ENCODE peak calls at places on chromosomes 7 and 10, in eight cellular contexts. A is lung, T is psoas muscle, J is right lobe of liver, Y is right cardiac atrium, Z is HCT116, L is spleen, H is ovary. V is an unnamed sample.

GRCh38 chr7:111517441-111518037 is 44.8 kb downstream of the IMMP2L start:
- DNase-seq in A (no peak), T (no peak), J (no peak), Y (no peak), Z (no peak), L (no peak), H (no peak), V (no peak)

GRCh38 chr7:133794490-133794889 is 332.6 kb upstream of the LRGUK start:
- DNase-seq in A (no peak), T (no peak), J (no peak), Y (no peak), Z (no peak), L (no peak), H (no peak), V (no peak)

GRCh38 chr10:76523215-76523614 is 1091.8 kb downstream of the LRMDA start:
- DNase-seq in A (peak), T (no peak), J (no peak), Y (peak), Z (no peak), L (peak), H (peak), V (no peak)

GRCh38 chr10:17200035-17200884 is 1.2 kb downstream of the TRDMT1 start:
- DNase-seq in A (no peak), T (no peak), J (no peak), Y (no peak), Z (no peak), L (no peak), H (no peak), V (no peak)

GRCh38 chr7:151248191-151249033 is at the start of gene SMARCD3:
- DNase-seq in A (peak), T (peak), J (peak), Y (peak), Z (no peak), L (peak), H (peak), V (peak)

GRCh38 chr10:5890519-5890878 is 456 bp downstream of the FBH1 start:
- DNase-seq in A (peak), T (peak), J (no peak), Y (peak), Z (no peak), L (no peak), H (no peak), V (peak)

GRCh38 chr7:30057741-30058140 is 29.5 kb downstream of the PLEKHA8 start:
- DNase-seq in A (no peak), T (no peak), J (no peak), Y (no peak), Z (no peak), L (no peak), H (no peak), V (no peak)

GRCh38 chr10:114481055-114481454 is 76.8 kb upstream of the AFAP1L2 start:
- DNase-seq in A (no peak), T (no peak), J (no peak), Y (no peak), Z (no peak), L (no peak), H (no peak), V (no peak)

GRCh38 chr7:43758029-43758860 is at the start of gene BLVRA:
- DNase-seq in A (peak), T (peak), J (peak), Y (peak), Z (no peak), L (peak), H (peak), V (peak)

GRCh38 chr10:42953684-42954674 is 122.9 kb upstream of the RET start:
- DNase-seq in A (peak), T (no peak), J (no peak), Y (no peak), Z (no peak), L (peak), H (no peak), V (peak)

GRCh38 chr10:114576716-114577115 is 81.4 kb downstream of the ABLIM1 start:
- DNase-seq in A (no peak), T (no peak), J (no peak), Y (no peak), Z (no peak), L (no peak), H (no peak), V (no peak)

GRCh38 chr7:84073476-84073875 is 121.1 kb downstream of the SEMA3A start:
- DNase-seq in A (no peak), T (no peak), J (no peak), Y (no peak), Z (no peak), L (no peak), H (no peak), V (no peak)

GRCh38 chr7:84081973-84082522 is 112.5 kb downstream of the SEMA3A start:
- DNase-seq in A (no peak), T (no peak), J (no peak), Y (no peak), Z (no peak), L (no peak), H (no peak), V (no peak)

GRCh38 chr7:84076219-84076618 is 118.4 kb downstream of the SEMA3A start:
- DNase-seq in A (no peak), T (no peak), J (no peak), Y (no peak), Z (no peak), L (no peak), H (no peak), V (no peak)

GRCh38 chr7:84083846-84084245 is 110.7 kb downstream of the SEMA3A start:
- DNase-seq in A (no peak), T (no peak), J (no peak), Y (no peak), Z (no peak), L (no peak), H (no peak), V (no peak)

DNA sequence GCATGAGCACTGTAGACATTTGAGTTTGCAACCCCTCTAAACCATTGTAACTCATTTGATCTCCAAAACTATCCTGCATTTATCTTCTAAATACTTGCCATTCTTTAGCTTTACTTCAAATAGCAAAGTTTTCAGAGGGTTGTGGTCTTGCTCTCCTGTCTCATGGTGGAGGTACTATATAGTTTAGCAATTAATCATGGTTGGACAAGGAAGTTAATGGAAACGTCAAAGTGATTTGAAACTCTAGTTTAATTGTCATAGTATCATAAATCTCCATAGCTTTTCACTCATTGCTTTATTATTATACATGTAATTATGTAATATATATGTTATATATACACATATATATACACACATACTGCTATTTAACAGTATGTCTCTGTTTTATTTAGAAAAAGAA is 116.2 kb downstream of the SEMA3A start:
- DNase-seq in A (no peak), T (no peak), J (no peak), Y (no peak), Z (no peak), L (no peak), H (no peak), V (no peak)
- H3K27ac ChIP-seq in A (no peak), T (no peak), J (no peak), Y (no peak), Z (no peak), L (no peak), H (no peak), V (no peak)

GRCh38 chr10:87546221-87546620 is 41.5 kb downstream of the MINPP1 start:
- DNase-seq in A (peak), T (no peak), J (no peak), Y (no peak), Z (no peak), L (no peak), H (no peak), V (no peak)
- H3K27ac ChIP-seq in A (no peak), T (no peak), J (no peak), Y (no peak), Z (no peak), L (peak), H (no peak), V (peak)

GRCh38 chr7:27103489-27104226 is 1.2 kb upstream of the HOXA2 start:
- DNase-seq in A (no peak), T (no peak), J (no peak), Y (no peak), Z (no peak), L (no peak), H (no peak), V (no peak)

GRCh38 chr7:27100601-27101187 is 1.8 kb downstream of the HOXA2 start:
- DNase-seq in A (no peak), T (no peak), J (no peak), Y (no peak), Z (no peak), L (no peak), H (no peak), V (no peak)

GRCh38 chr7:27102578-27103442 is at the start of gene HOXA2:
- DNase-seq in A (no peak), T (no peak), J (no peak), Y (no peak), Z (no peak), L (no peak), H (no peak), V (no peak)

GRCh38 chr7:27101188-27101905 is 1.1 kb downstream of the HOXA2 start:
- DNase-seq in A (no peak), T (no peak), J (no peak), Y (no peak), Z (no peak), L (no peak), H (no peak), V (no peak)

DNA sequence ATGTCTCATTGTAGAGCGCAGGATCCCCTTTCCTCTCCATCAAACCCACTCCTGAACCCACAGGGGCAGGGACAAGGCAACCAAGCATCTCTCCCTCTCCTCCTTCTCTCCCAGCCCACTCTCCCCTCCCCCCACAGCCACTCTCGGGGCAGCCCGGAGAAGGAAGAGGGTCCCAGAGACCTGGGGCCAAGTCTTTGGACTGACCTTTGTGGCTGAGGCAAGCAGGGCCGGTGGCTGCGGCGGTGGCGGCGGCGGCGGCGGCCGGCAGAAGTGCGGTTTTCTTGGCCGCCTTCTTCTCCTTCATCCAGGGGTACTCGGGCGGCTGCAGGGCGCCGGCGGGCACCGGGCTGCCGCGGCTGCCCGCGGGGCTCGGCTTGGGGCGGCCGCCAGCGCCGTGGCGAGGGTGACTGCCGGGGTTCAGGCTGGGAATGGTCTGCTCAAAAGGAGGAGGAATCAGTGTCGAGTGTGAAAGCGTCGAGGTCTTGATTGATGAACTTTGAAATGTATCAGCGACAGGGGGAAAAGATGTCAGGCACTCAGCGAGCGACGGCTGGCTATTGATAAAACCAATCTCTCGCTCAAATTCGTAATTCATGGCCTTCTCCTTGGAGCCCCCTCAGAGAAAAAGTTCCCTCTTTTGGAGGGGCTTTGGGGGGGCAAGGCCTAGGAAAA is 441 bp downstream of the HOXA2 start:
- DNase-seq in A (no peak), T (no peak), J (no peak), Y (no peak), Z (no peak), L (no peak), H (no peak), V (no peak)
- H3K27ac ChIP-seq in A (no peak), T (peak), J (peak), Y (peak), Z (no peak), L (peak), H (peak), V (no peak)

GRCh38 chr7:7867835-7868234 is 100.8 kb upstream of the GLCCI1 start:
- DNase-seq in A (no peak), T (no peak), J (no peak), Y (no peak), Z (no peak), L (no peak), H (no peak), V (no peak)

GRCh38 chr7:7869036-7869435 is 99.6 kb upstream of the GLCCI1 start:
- DNase-seq in A (no peak), T (no peak), J (no peak), Y (no peak), Z (no peak), L (no peak), H (no peak), V (no peak)

GRCh38 chr7:7862393-7862792 is 106.2 kb upstream of the GLCCI1 start:
- DNase-seq in A (no peak), T (no peak), J (no peak), Y (no peak), Z (no peak), L (no peak), H (no peak), V (no peak)

GRCh38 chr7:7870590-7870989 is 98.0 kb upstream of the GLCCI1 start:
- DNase-seq in A (no peak), T (no peak), J (no peak), Y (no peak), Z (no peak), L (no peak), H (no peak), V (no peak)

GRCh38 chr7:7868245-7868899 is 100.2 kb upstream of the GLCCI1 start:
- DNase-seq in A (no peak), T (no peak), J (no peak), Y (no peak), Z (no peak), L (no peak), H (no peak), V (no peak)
- H3K27ac ChIP-seq in A (no peak), T (peak), J (no peak), Y (no peak), Z (no peak), L (peak), H (no peak), V (no peak)

DNA sequence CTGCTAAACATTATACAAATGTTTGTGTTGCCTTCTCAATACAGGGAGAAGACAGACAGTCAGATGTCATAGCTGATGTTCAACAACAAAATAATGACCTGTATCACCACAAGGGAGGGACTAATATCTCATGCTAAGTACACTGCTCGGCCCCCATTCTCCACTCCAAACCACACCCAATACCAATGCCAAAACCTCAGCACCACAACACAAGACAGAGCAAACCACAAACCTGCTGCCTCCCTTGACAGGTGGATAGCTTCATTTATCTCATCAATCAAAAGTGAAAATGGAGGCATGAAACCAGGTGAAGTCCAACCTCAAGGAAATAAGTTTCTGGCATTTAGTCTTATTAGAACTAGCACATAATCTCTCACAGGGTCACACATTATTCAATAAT is 109.5 kb downstream of the PARD3 start:
- DNase-seq in A (no peak), T (no peak), J (no peak), Y (no peak), Z (no peak), L (no peak), H (no peak), V (no peak)
- H3K27ac ChIP-seq in A (no peak), T (peak), J (no peak), Y (no peak), Z (no peak), L (no peak), H (no peak), V (peak)

GRCh38 chr10:133309111-133309719 is 501 bp downstream of the ZNF511 start:
- DNase-seq in A (peak), T (peak), J (peak), Y (peak), Z (peak), L (peak), H (peak), V (peak)
- H3K27ac ChIP-seq in A (peak), T (peak), J (peak), Y (peak), Z (peak), L (peak), H (peak), V (peak)

GRCh38 chr7:28984631-28985030 is 26.5 kb upstream of the TRIL start:
- DNase-seq in A (peak), T (peak), J (no peak), Y (peak), Z (no peak), L (no peak), H (no peak), V (no peak)
- H3K27ac ChIP-seq in A (peak), T (peak), J (no peak), Y (peak), Z (no peak), L (peak), H (no peak), V (peak)

DNA sequence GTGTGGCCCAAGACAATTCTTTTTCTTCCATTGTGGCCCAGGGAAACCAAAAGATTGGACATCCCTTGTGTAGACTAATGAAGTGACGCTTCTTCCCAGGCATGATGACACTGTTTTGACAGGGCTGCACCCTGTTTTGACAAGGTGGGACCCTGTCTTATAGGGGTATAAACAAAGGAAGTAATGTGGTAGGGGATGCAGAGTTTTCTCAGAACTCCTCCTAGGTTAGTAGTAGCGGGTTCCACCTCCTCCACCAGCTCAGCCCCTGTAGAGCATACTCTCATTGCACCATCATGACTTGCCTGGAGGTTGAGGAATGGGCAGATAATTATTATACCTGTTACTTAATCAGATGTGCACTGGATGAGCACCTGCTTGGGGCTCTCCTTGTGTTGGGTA is 123.1 kb downstream of the CCNY start:
- DNase-seq in A (no peak), T (no peak), J (no peak), Y (no peak), Z (no peak), L (no peak), H (no peak), V (no peak)
- H3K27ac ChIP-seq in A (no peak), T (no peak), J (no peak), Y (no peak), Z (no peak), L (no peak), H (no peak), V (no peak)

DNA sequence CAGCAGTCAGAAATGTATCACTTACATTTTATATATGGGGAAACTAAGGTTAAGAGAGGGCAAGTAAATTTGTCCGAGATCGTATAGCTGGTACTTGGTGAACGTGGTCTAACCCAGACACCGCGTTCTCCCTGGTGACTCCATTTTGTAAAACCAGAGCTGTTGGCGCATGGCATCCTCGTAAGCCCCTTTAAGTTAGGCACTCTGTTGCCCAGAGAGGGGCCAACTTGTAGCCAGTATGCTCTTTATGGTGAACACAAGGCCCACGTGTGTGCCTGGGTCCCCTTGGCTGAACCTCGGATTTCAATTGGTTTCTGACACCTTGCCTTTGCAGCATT is 39.7 kb upstream of the ZNF518A start:
- DNase-seq in A (no peak), T (no peak), J (no peak), Y (no peak), Z (no peak), L (no peak), H (peak), V (no peak)
- H3K27ac ChIP-seq in A (peak), T (peak), J (peak), Y (peak), Z (peak), L (peak), H (no peak), V (peak)

V was measured in coronary artery.